ENCODE peak calls at places on chromosomes 4 and X, in ten cellular contexts. L is activated CD4-positive, alpha-beta T cell treated with anti-CD3 and anti-CD28 coated beads for 36 hours; O is esophagus mucosa; N is A549; D is omental fat pad; Q is activated CD8-positive, alpha-beta memory T cell treated with anti-CD3 and anti-CD28 coated beads, Interleukin-2, amount 10 ng/mL, durations not matched to agents 7 days and 5 days; V is central memory CD8-positive, alpha-beta T cell; U is SK-N-SH treated with all-trans-retinoic acid at 6 μM for 48 hours; Z is left lung; A is heart right ventricle. H is an unnamed sample.

GRCh38 chrX:9701790-9702189 is 63.9 kb downstream of the GPR143 start:
- ATAC-seq in L (no peak), O (no peak), N (no peak), D (no peak), Q (no peak), V (no peak), U (no peak), Z (no peak), A (no peak), H (no peak)

GRCh38 chr4:41124916-41125548 is 89.3 kb downstream of the APBB2 start:
- ATAC-seq in L (no peak), O (no peak), N (no peak), D (no peak), Q (no peak), V (no peak), U (peak; percentile 33), Z (peak; percentile 67), A (no peak), H (no peak)

GRCh38 chr4:52911684-52912294 is 49.7 kb downstream of the RASL11B start:
- ATAC-seq in L (peak; percentile 36), O (peak; percentile 77), N (peak; percentile 73), D (no peak), Q (peak; percentile 60), V (no peak), U (peak; percentile 81), Z (peak; percentile 86), A (peak; percentile 63), H (peak; percentile 68)

GRCh38 chr4:141391771-141392170 is 171.1 kb downstream of the ZNF330 start:
- ATAC-seq in L (no peak), O (no peak), N (no peak), D (no peak), Q (no peak), V (no peak), U (no peak), Z (peak; percentile 60), A (no peak), H (no peak)

GRCh38 chrX:30961805-30962204 is 72.8 kb upstream of the TAB3 start:
- ATAC-seq in L (no peak), O (no peak), N (no peak), D (no peak), Q (no peak), V (no peak), U (no peak), Z (no peak), A (no peak), H (no peak)

GRCh38 chr4:44538534-44538933 is 89.9 kb upstream of the KCTD8 start:
- ATAC-seq in L (no peak), O (no peak), N (no peak), D (no peak), Q (no peak), V (no peak), U (no peak), Z (no peak), A (no peak), H (no peak)

GRCh38 chr4:71392109-71392508 is 53.3 kb downstream of the SLC4A4 start:
- ATAC-seq in L (no peak), O (no peak), N (no peak), D (no peak), Q (no peak), V (no peak), U (no peak), Z (no peak), A (no peak), H (no peak)

GRCh38 chr4:173328236-173328901 is 5.8 kb downstream of the HMGB2 start:
- ATAC-seq in L (no peak), O (no peak), N (no peak), D (no peak), Q (no peak), V (no peak), U (peak; percentile 10), Z (peak; percentile 60), A (no peak), H (no peak)

H was measured in activated T-helper 17 cell treated with anti-CD3 and anti-CD28 coated beads, Interleukin-2, amount 50 U/mL, for 72 hours.